ENCODE peak calls at places on chromosomes 13 and 19, in eight cellular contexts. One of them, this sample, is unnamed.

GRCh38 chr13:21138561-21138960 is 37.8 kb downstream of the SKA3 start:
- DNase-seq in mammary epithelial cell: no peak
- DNase-seq in CD8-positive, alpha-beta memory T cell: no peak
- DNase-seq in HTR-8/SVneo: no peak
- DNase-seq in sciatic nerve: no peak
- DNase-seq in DMS153: no peak
- DNase-seq in T-helper 2 cell: no peak
- DNase-seq in anterior cingulate cortex: no peak
- DNase-seq in this sample: no peak

GRCh38 chr19:29708553-29709439 is 6.3 kb downstream of the C19orf12 start:
- DNase-seq in mammary epithelial cell: no peak
- DNase-seq in CD8-positive, alpha-beta memory T cell: no peak
- DNase-seq in HTR-8/SVneo: no peak
- DNase-seq in sciatic nerve: no peak
- DNase-seq in DMS153: no peak
- DNase-seq in T-helper 2 cell: no peak
- DNase-seq in anterior cingulate cortex: no peak
- DNase-seq in this sample: no peak

GRCh38 chr13:75236774-75237173 is 245.2 kb downstream of the TBC1D4 start:
- DNase-seq in mammary epithelial cell: peak
- DNase-seq in CD8-positive, alpha-beta memory T cell: no peak
- DNase-seq in HTR-8/SVneo: no peak
- DNase-seq in sciatic nerve: no peak
- DNase-seq in DMS153: no peak
- DNase-seq in T-helper 2 cell: no peak
- DNase-seq in anterior cingulate cortex: no peak
- DNase-seq in this sample: no peak

GRCh38 chr13:22082437-22083100 is 411.7 kb downstream of the FGF9 start:
- DNase-seq in mammary epithelial cell: no peak
- DNase-seq in CD8-positive, alpha-beta memory T cell: peak
- DNase-seq in HTR-8/SVneo: no peak
- DNase-seq in sciatic nerve: no peak
- DNase-seq in DMS153: peak
- DNase-seq in T-helper 2 cell: no peak
- DNase-seq in anterior cingulate cortex: no peak
- DNase-seq in this sample: no peak

GRCh38 chr19:9673912-9674668 is 810 bp downstream of the ZNF562 start:
- DNase-seq in mammary epithelial cell: peak
- DNase-seq in CD8-positive, alpha-beta memory T cell: peak
- DNase-seq in HTR-8/SVneo: no peak
- DNase-seq in sciatic nerve: no peak
- DNase-seq in DMS153: no peak
- DNase-seq in T-helper 2 cell: no peak
- DNase-seq in anterior cingulate cortex: no peak
- DNase-seq in this sample: peak

GRCh38 chr13:97276862-97277269 is 54.7 kb downstream of the MBNL2 start:
- DNase-seq in mammary epithelial cell: no peak
- DNase-seq in CD8-positive, alpha-beta memory T cell: no peak
- DNase-seq in HTR-8/SVneo: no peak
- DNase-seq in sciatic nerve: no peak
- DNase-seq in DMS153: no peak
- DNase-seq in T-helper 2 cell: no peak
- DNase-seq in anterior cingulate cortex: no peak
- DNase-seq in this sample: no peak

GRCh38 chr19:29450306-29450705 is 75.5 kb upstream of the VSTM2B start:
- DNase-seq in mammary epithelial cell: no peak
- DNase-seq in CD8-positive, alpha-beta memory T cell: no peak
- DNase-seq in HTR-8/SVneo: no peak
- DNase-seq in sciatic nerve: no peak
- DNase-seq in DMS153: no peak
- DNase-seq in T-helper 2 cell: no peak
- DNase-seq in anterior cingulate cortex: no peak
- DNase-seq in this sample: no peak

GRCh38 chr19:15631817-15632216 is 8.9 kb upstream of the CYP4F3 start:
- DNase-seq in mammary epithelial cell: no peak
- DNase-seq in CD8-positive, alpha-beta memory T cell: peak
- DNase-seq in HTR-8/SVneo: peak
- DNase-seq in sciatic nerve: no peak
- DNase-seq in DMS153: no peak
- DNase-seq in T-helper 2 cell: no peak
- DNase-seq in anterior cingulate cortex: no peak
- DNase-seq in this sample: no peak

GRCh38 chr19:8611890-8612806 is 1.6 kb upstream of the ADAMTS10 start:
- DNase-seq in mammary epithelial cell: no peak
- DNase-seq in CD8-positive, alpha-beta memory T cell: peak
- DNase-seq in HTR-8/SVneo: no peak
- DNase-seq in sciatic nerve: no peak
- DNase-seq in DMS153: no peak
- DNase-seq in T-helper 2 cell: no peak
- DNase-seq in anterior cingulate cortex: no peak
- DNase-seq in this sample: no peak

GRCh38 chr19:18657590-18658365 is 20.9 kb downstream of the KLHL26 start:
- DNase-seq in mammary epithelial cell: no peak
- DNase-seq in CD8-positive, alpha-beta memory T cell: no peak
- DNase-seq in HTR-8/SVneo: peak
- DNase-seq in sciatic nerve: peak
- DNase-seq in DMS153: no peak
- DNase-seq in T-helper 2 cell: no peak
- DNase-seq in anterior cingulate cortex: peak
- DNase-seq in this sample: peak

GRCh38 chr13:80348750-80349149 is 7.8 kb upstream of the SPRY2 start:
- DNase-seq in mammary epithelial cell: no peak
- DNase-seq in CD8-positive, alpha-beta memory T cell: no peak
- DNase-seq in HTR-8/SVneo: no peak
- DNase-seq in sciatic nerve: no peak
- DNase-seq in DMS153: no peak
- DNase-seq in T-helper 2 cell: no peak
- DNase-seq in anterior cingulate cortex: no peak
- DNase-seq in this sample: no peak

GRCh38 chr19:57759096-57759495 is 10.4 kb upstream of the ZNF586 start:
- DNase-seq in mammary epithelial cell: no peak
- DNase-seq in CD8-positive, alpha-beta memory T cell: no peak
- DNase-seq in HTR-8/SVneo: no peak
- DNase-seq in sciatic nerve: no peak
- DNase-seq in DMS153: no peak
- DNase-seq in T-helper 2 cell: no peak
- DNase-seq in anterior cingulate cortex: no peak
- DNase-seq in this sample: no peak

GRCh38 chr13:108185218-108185617 is 30.1 kb downstream of the LIG4 start:
- DNase-seq in mammary epithelial cell: no peak
- DNase-seq in CD8-positive, alpha-beta memory T cell: no peak
- DNase-seq in HTR-8/SVneo: no peak
- DNase-seq in sciatic nerve: no peak
- DNase-seq in DMS153: no peak
- DNase-seq in T-helper 2 cell: no peak
- DNase-seq in anterior cingulate cortex: no peak
- DNase-seq in this sample: no peak

GRCh38 chr19:49213791-49214190 is 56.2 kb downstream of the TRPM4 start:
- DNase-seq in mammary epithelial cell: no peak
- DNase-seq in CD8-positive, alpha-beta memory T cell: no peak
- DNase-seq in HTR-8/SVneo: no peak
- DNase-seq in sciatic nerve: no peak
- DNase-seq in DMS153: no peak
- DNase-seq in T-helper 2 cell: no peak
- DNase-seq in anterior cingulate cortex: no peak
- DNase-seq in this sample: no peak

GRCh38 chr13:71485913-71486312 is 381.1 kb downstream of the DACH1 start:
- DNase-seq in mammary epithelial cell: no peak
- DNase-seq in CD8-positive, alpha-beta memory T cell: no peak
- DNase-seq in HTR-8/SVneo: no peak
- DNase-seq in sciatic nerve: no peak
- DNase-seq in DMS153: no peak
- DNase-seq in T-helper 2 cell: no peak
- DNase-seq in anterior cingulate cortex: no peak
- DNase-seq in this sample: no peak

GRCh38 chr13:93635687-93636086 is 409.1 kb downstream of the GPC6 start:
- DNase-seq in mammary epithelial cell: no peak
- DNase-seq in CD8-positive, alpha-beta memory T cell: no peak
- DNase-seq in HTR-8/SVneo: no peak
- DNase-seq in sciatic nerve: no peak
- DNase-seq in DMS153: no peak
- DNase-seq in T-helper 2 cell: no peak
- DNase-seq in anterior cingulate cortex: no peak
- DNase-seq in this sample: no peak

GRCh38 chr19:5664515-5664914 is 15.8 kb downstream of the MICOS13 start:
- DNase-seq in mammary epithelial cell: no peak
- DNase-seq in CD8-positive, alpha-beta memory T cell: no peak
- DNase-seq in HTR-8/SVneo: no peak
- DNase-seq in sciatic nerve: no peak
- DNase-seq in DMS153: no peak
- DNase-seq in T-helper 2 cell: no peak
- DNase-seq in anterior cingulate cortex: no peak
- DNase-seq in this sample: no peak

GRCh38 chr19:33988601-33989000 is 183.7 kb upstream of the LSM14A start:
- DNase-seq in mammary epithelial cell: no peak
- DNase-seq in CD8-positive, alpha-beta memory T cell: no peak
- DNase-seq in HTR-8/SVneo: peak
- DNase-seq in sciatic nerve: no peak
- DNase-seq in DMS153: no peak
- DNase-seq in T-helper 2 cell: no peak
- DNase-seq in anterior cingulate cortex: no peak
- DNase-seq in this sample: no peak

GRCh38 chr19:55261671-55262126 is 2.9 kb upstream of the PPP6R1 start:
- DNase-seq in mammary epithelial cell: no peak
- DNase-seq in CD8-positive, alpha-beta memory T cell: no peak
- DNase-seq in HTR-8/SVneo: no peak
- DNase-seq in sciatic nerve: no peak
- DNase-seq in DMS153: no peak
- DNase-seq in T-helper 2 cell: no peak
- DNase-seq in anterior cingulate cortex: no peak
- DNase-seq in this sample: no peak

GRCh38 chr13:33138441-33138840 is 122.2 kb downstream of the KL start:
- DNase-seq in mammary epithelial cell: no peak
- DNase-seq in CD8-positive, alpha-beta memory T cell: no peak
- DNase-seq in HTR-8/SVneo: no peak
- DNase-seq in sciatic nerve: no peak
- DNase-seq in DMS153: no peak
- DNase-seq in T-helper 2 cell: no peak
- DNase-seq in anterior cingulate cortex: no peak
- DNase-seq in this sample: no peak

GRCh38 chr13:26342898-26343297 is 89.0 kb downstream of the CDK8 start:
- DNase-seq in mammary epithelial cell: no peak
- DNase-seq in CD8-positive, alpha-beta memory T cell: no peak
- DNase-seq in HTR-8/SVneo: no peak
- DNase-seq in sciatic nerve: no peak
- DNase-seq in DMS153: no peak
- DNase-seq in T-helper 2 cell: no peak
- DNase-seq in anterior cingulate cortex: no peak
- DNase-seq in this sample: no peak

GRCh38 chr19:41699231-41699967 is 9.0 kb upstream of the CEACAM5 start:
- DNase-seq in mammary epithelial cell: peak
- DNase-seq in CD8-positive, alpha-beta memory T cell: no peak
- DNase-seq in HTR-8/SVneo: no peak
- DNase-seq in sciatic nerve: peak
- DNase-seq in DMS153: no peak
- DNase-seq in T-helper 2 cell: no peak
- DNase-seq in anterior cingulate cortex: no peak
- DNase-seq in this sample: no peak